ENCODE peak calls at places on chromosomes 11 and 22, in six cellular contexts. G is OCI-LY7; Y is tibial artery; T is CD8-positive, alpha-beta memory T cell; I is heart left ventricle; V is tibial nerve. K is an unnamed sample. For H3K9me3 and H3K4me1, the result is how much of the 10 kb centered on the place peaks cover.

GRCh38 chr11:27898166-27898565 is 197.9 kb upstream of the BDNF start:
- DNase-seq in T (no peak), I (no peak), G (no peak), Y (no peak), V (no peak), K (no peak)

GRCh38 chr11:81237139-81237538 is 1496.5 kb downstream of the FAM181B start:
- DNase-seq in V (no peak), I (no peak), G (peak), Y (no peak), T (no peak), K (no peak)

GRCh38 chr11:15471709-15472404 is 357.1 kb downstream of the INSC start:
- DNase-seq in T (no peak), Y (no peak), V (no peak), G (no peak), I (no peak), K (no peak)

GRCh38 chr11:124799384-124800225 is 601 bp downstream of the MSANTD2 start:
- DNase-seq in Y (no peak), V (no peak), I (peak), G (peak), T (peak), K (peak)

GRCh38 chr11:93767018-93767417 is 17.1 kb upstream of the MED17 start:
- DNase-seq in G (no peak), T (no peak), Y (no peak), I (no peak), V (no peak), K (no peak)

GRCh38 chr11:76656087-76656531 is 14.4 kb downstream of the LRRC32 start:
- DNase-seq in V (no peak), I (no peak), Y (peak), G (no peak), T (no peak), K (no peak)

GRCh38 chr11:123547180-123547579 is 107.2 kb downstream of the SCN3B start:
- DNase-seq in I (no peak), V (no peak), T (no peak), Y (no peak), G (peak), K (no peak)

GRCh38 chr22:32804036-32804435 is 2.5 kb downstream of the TIMP3 start:
- DNase-seq in T (no peak), V (no peak), Y (no peak), G (no peak), I (peak), K (no peak)

GRCh38 chr11:61806785-61807184 is 10.0 kb downstream of the FADS1 start:
- DNase-seq in V (no peak), G (no peak), I (no peak), T (no peak), Y (no peak), K (no peak)

GRCh38 chr11:83724704-83725114 is 438.5 kb upstream of the CCDC90B start:
- DNase-seq in I (no peak), Y (no peak), T (no peak), V (no peak), G (no peak), K (peak)

GRCh38 chr11:69999721-70000120 is 78.4 kb upstream of the ANO1 start:
- DNase-seq in T (no peak), Y (no peak), V (no peak), G (no peak), I (no peak), K (no peak)

GRCh38 chr11:92286718-92287117 is 62.1 kb downstream of the FAT3 start:
- DNase-seq in I (no peak), Y (no peak), G (no peak), T (no peak), V (no peak), K (no peak)

GRCh38 chr11:43989162-43989961 is 46.9 kb downstream of the C11orf96 start:
- DNase-seq in V (peak), Y (peak), I (peak), G (no peak), T (no peak), K (peak)

GRCh38 chr11:69215784-69216415 is 60.2 kb downstream of the SMIM38 start:
- DNase-seq in Y (peak), T (no peak), G (no peak), V (no peak), I (no peak), K (no peak)

GRCh38 chr11:64583296-64584262 is 7.4 kb upstream of the SLC22A12 start:
- DNase-seq in V (no peak), I (peak), G (no peak), T (no peak), Y (no peak), K (no peak)

GRCh38 chr22:22810471-22810870 is 77.1 kb upstream of the IGLL5 start:
- DNase-seq in T (no peak), G (no peak), V (no peak), I (no peak), Y (no peak), K (no peak)

GRCh38 chr22:50726643-50727340 is 11.2 kb upstream of the ACR start:
- DNase-seq in I (peak), G (no peak), V (no peak), T (no peak), Y (no peak), K (peak)

GRCh38 chr22:37904572-37905533 is 1.2 kb upstream of the MICALL1 start:
- DNase-seq in G (no peak), Y (peak), I (peak), V (no peak), T (no peak), K (no peak)

GRCh38 chr11:20243974-20244373 is 83.7 kb upstream of the DBX1 start:
- DNase-seq in T (no peak), I (no peak), V (no peak), G (no peak), Y (no peak), K (no peak)

GRCh38 chr11:18844753-18845367 is 53.3 kb upstream of the PTPN5 start:
- DNase-seq in I (no peak), V (no peak), T (no peak), Y (no peak), G (peak), K (no peak)

GRCh38 chr22:36929621-36930020 is 16.2 kb downstream of the CSF2RB start:
- DNase-seq in Y (no peak), G (no peak), I (no peak), T (no peak), V (no peak), K (no peak)

GRCh38 chr11:36268337-36268931 is 20.8 kb downstream of the COMMD9 start:
- DNase-seq in V (no peak), G (no peak), Y (no peak), T (no peak), I (no peak), K (no peak)

GRCh38 chr11:125370561-125371389 is 125.3 kb downstream of the FEZ1 start:
- DNase-seq in Y (no peak), G (no peak), T (no peak), V (no peak), I (no peak), K (no peak)

GRCh38 chr11:66970808-66971442 is 4.2 kb upstream of the C11orf86 start:
- DNase-seq in Y (peak), V (peak), T (no peak), G (no peak), I (no peak), K (peak)

GRCh38 chr11:134643519-134644042 is 231.5 kb upstream of the B3GAT1 start:
- DNase-seq in Y (no peak), T (no peak), I (no peak), V (no peak), G (no peak), K (no peak)

GRCh38 chr11:68179847-68180246 is 33.2 kb downstream of the KMT5B start:
- DNase-seq in Y (no peak), I (no peak), T (no peak), V (no peak), G (no peak), K (no peak)

GRCh38 chr11:11987503-11988022 is 20.9 kb downstream of the DKK3 start:
- DNase-seq in T (peak), G (peak), V (no peak), I (no peak), Y (no peak), K (no peak)

GRCh38 chr11:70525466-70525865 is 127.1 kb downstream of the CTTN start:
- DNase-seq in T (no peak), G (no peak), I (no peak), V (no peak), Y (no peak), K (peak)

GRCh38 chr11:79864882-79865281 is 424.1 kb upstream of the TENM4 start:
- DNase-seq in V (no peak), I (no peak), Y (no peak), G (no peak), T (no peak), K (no peak)

GRCh38 chr11:103055174-103055890 is 36.6 kb downstream of the DCUN1D5 start:
- DNase-seq in Y (no peak), G (peak), T (peak), V (no peak), I (no peak), K (no peak)

GRCh38 chr22:24510694-24511625 is 15.8 kb downstream of the UPB1 start:
- DNase-seq in V (no peak), G (peak), Y (no peak), T (no peak), I (no peak), K (no peak)

DNA sequence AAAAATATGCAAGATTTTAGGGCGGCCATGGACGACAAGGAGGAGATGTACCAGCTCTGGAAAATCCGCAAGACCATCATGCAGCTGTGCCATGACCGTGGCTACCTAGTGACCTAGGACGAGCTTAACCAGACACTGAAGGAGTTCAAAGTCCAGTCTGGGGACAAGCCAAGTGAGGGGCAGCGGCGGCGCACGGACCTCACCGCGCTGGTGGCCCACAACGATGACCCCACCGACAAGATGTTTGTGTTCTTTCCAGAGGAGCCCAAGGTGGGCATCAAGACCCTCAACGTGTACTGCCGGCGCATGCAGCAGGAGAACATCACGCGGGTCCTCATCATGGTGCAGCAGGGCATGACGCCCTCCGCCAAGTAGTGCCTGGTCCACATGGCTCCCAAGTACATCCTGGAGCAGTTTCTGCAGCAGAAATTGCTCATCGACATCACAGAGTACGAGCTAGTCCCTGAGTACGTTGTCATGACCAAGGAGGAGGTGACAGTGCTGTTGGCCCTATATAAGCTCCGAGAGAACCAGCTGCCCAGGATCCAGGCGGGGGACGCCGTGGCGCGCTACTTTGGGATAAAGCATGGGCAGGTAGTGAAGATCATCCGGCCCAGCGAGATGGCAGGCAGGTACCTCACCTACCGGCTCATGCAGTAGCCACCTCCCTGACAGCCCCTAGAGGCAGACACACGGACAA is 43.5 kb upstream of the ZC3H12C start:
- DNase-seq in I (no peak), V (no peak), G (no peak), T (no peak), Y (no peak), K (no peak)
- H3K9me3 ChIP-seq in I (under half), V (under half), G (under half), T (under half), Y (under half), K (under half)

DNA sequence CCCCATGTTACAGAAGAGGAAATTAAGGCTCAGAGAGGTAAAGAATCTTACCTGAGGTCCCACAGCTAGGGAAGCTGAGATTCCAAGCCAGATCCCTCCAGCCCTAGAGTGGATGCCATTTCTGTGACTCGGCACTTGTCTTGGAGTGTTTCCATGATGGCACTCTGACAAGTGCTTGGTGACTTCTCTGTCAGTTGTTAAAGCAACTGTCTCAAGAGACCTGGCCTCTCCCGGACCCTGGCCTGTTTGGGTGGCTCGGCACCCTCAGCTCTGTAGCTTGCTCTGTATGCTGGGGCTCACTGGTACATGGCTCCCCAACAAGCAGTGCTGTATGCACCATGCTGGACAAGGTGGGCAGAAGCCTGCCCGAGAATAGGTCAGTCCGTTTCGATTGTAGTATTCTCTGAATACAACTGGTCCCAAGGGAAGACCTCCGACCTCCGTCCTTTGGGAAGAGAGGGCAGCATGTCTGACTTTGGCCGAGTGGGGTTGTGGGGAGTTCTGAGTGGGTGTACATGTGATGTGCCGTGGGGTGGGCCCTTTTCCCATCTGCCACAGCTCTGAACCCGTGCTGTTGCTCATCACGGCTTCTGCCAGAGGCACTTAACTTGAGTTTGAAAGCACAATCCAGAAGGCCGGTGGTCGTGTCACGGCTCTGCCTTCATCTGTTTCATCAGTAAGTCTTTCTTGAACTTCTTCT is 12.4 kb downstream of the ACO2 start:
- DNase-seq in V (no peak), T (no peak), Y (peak), G (no peak), I (peak), K (no peak)
- H3K4me1 ChIP-seq in V (half or more), T (under half), Y (under half), G (under half), I (under half), K (under half)

GRCh38 chr22:28800308-28801041 is at the start of gene XBP1:
- DNase-seq in I (peak), Y (peak), G (peak), T (peak), V (peak), K (peak)

GRCh38 chr22:28799834-28800307 is 498 bp downstream of the XBP1 start:
- DNase-seq in I (peak), Y (peak), V (peak), G (peak), T (peak), K (peak)

GRCh38 chr22:28799125-28799833 is 1.1 kb downstream of the XBP1 start:
- DNase-seq in Y (peak), G (peak), V (peak), I (no peak), T (no peak), K (peak)

GRCh38 chr22:28802595-28803087 is 2.3 kb upstream of the XBP1 start:
- DNase-seq in T (no peak), G (peak), V (no peak), Y (no peak), I (no peak), K (no peak)

DNA sequence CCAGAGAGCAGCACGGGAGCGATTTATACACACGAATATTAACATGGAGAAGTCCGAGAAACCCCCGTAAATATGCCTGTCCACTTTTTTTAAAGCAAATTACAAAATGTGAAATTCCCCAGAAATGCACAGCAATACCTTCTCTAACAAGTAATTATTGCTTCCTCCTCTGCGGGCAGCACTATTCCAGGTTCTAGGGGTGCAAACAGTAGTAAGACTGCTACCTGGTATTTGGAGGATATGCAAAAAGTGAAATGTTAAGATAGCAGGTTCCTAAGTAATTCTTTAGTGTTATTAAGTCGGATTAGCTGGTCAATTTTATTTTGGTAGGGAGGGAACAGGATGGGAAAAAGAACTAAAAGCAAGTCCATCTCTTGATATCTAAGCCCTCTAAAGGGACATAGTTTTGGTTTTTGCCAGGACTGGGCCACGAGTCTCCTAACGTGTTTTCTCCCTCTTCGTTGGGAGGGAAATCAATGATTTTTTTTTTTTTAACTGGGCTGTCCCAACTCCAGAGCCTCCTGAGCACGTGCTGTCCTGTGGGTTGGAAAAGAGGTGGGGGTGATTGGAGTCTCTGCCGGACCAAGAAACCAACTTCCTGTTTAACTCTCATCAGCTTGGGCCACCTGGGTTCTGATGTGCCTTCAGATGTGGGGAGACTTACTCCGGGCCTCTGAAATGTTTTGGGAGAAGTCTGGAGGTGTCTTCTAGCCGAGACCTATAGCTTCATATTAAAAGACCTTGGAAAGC is 1.7 kb upstream of the XBP1 start:
- DNase-seq in V (no peak), T (no peak), G (peak), Y (peak), I (no peak), K (no peak)
- H3K27ac ChIP-seq in V (no peak), T (peak), G (no peak), Y (peak), I (peak), K (no peak)

GRCh38 chr11:74860743-74861142 is 88.1 kb downstream of the XRRA1 start:
- DNase-seq in I (no peak), G (no peak), T (no peak), V (no peak), Y (no peak), K (no peak)

GRCh38 chr11:74871037-74871436 is 77.9 kb downstream of the XRRA1 start:
- DNase-seq in V (no peak), T (no peak), G (peak), I (no peak), Y (no peak), K (no peak)

GRCh38 chr11:74863410-74863809 is 85.5 kb downstream of the XRRA1 start:
- DNase-seq in G (no peak), I (no peak), V (no peak), Y (no peak), T (no peak), K (no peak)

GRCh38 chr11:74870485-74870884 is 78.4 kb downstream of the XRRA1 start:
- DNase-seq in Y (no peak), I (no peak), G (peak), T (no peak), V (no peak), K (no peak)

DNA sequence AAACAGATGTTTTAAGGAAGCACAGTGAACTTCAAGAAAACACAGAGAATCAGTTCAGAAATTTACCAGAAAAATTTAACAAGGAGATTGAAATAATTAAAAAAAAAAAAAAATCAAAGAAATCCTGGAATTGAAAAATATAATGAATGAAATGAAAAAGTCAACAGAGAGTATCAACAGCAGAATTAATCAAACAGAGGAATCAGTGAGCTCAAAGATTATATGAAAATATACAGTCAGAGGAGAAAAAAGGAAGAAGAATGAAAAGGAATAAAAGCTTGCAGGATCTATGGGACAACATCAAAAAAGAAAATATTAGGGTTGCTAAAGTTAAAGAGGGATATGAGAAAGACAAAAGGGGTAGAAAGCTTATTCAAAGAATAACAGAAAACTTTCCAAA is 82.3 kb downstream of the XRRA1 start:
- DNase-seq in I (no peak), T (no peak), Y (no peak), G (peak), V (no peak), K (no peak)
- H3K9me3 ChIP-seq in I (half or more), T (under half), Y (half or more), G (under half), V (half or more), K (under half)

GRCh38 chr11:119687220-119688046 is 41.6 kb downstream of the NECTIN1 start:
- DNase-seq in Y (no peak), G (no peak), I (no peak), T (no peak), V (no peak), K (no peak)

GRCh38 chr11:119691701-119692546 is 37.1 kb downstream of the NECTIN1 start:
- DNase-seq in V (no peak), T (no peak), Y (no peak), G (no peak), I (no peak), K (no peak)

GRCh38 chr11:119688362-119688761 is 40.6 kb downstream of the NECTIN1 start:
- DNase-seq in Y (no peak), V (no peak), G (no peak), T (no peak), I (no peak), K (no peak)

GRCh38 chr11:119691020-119691666 is 37.9 kb downstream of the NECTIN1 start:
- DNase-seq in T (peak), I (no peak), V (no peak), G (no peak), Y (no peak), K (no peak)

GRCh38 chr11:119689318-119689717 is 39.7 kb downstream of the NECTIN1 start:
- DNase-seq in G (no peak), T (no peak), I (no peak), V (no peak), Y (no peak), K (no peak)
- H3K4me1 ChIP-seq in G (under half), T (under half), I (under half), V (under half), Y (under half), K (under half)

DNA sequence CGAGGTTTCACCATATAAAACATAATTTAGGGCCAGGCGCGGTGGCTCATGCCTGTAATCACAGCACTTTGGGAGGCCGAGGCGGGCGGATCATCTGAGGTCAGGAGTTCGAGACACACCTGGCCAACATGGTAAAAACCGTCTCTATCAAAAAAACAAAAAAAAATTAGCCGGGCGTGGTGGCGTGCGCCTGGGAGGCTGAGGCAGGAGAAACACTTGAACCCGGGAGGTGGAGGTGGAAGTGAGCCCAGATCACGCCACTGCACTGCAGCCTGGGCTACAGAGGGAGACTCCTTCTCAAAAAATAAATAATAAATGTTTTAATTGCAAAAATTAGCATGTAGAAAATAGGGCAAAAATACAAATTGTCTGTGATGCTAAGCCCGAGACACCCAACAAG is 993 bp upstream of the SFI1 start:
- DNase-seq in Y (no peak), G (peak), T (no peak), V (no peak), I (no peak), K (no peak)
- H3K27ac ChIP-seq in Y (peak), G (peak), T (peak), V (no peak), I (peak), K (no peak)

GRCh38 chr11:133522344-133522743 is 10.0 kb downstream of the OPCML start:
- DNase-seq in V (no peak), G (no peak), Y (no peak), T (no peak), I (no peak), K (no peak)
- H3K9me3 ChIP-seq in V (under half), G (under half), Y (under half), T (under half), I (under half), K (under half)

GRCh38 chr22:46244771-46245170 is 5.3 kb downstream of the CDPF1 start:
- DNase-seq in I (no peak), T (no peak), V (no peak), Y (no peak), G (no peak), K (no peak)
- H3K4me1 ChIP-seq in I (under half), T (under half), V (under half), Y (under half), G (under half), K (under half)

K was measured in right cardiac atrium.